ENCODE peak calls at places on chromosome 4, in six cellular contexts. One of them, this sample, is unnamed.

GRCh38 chr4:111717916-111718315 is 427.3 kb upstream of the FAM241A start:
- DNase-seq in GM12878: no peak
- DNase-seq in GM12891: no peak
- DNase-seq in K562: no peak
- DNase-seq in H1: no peak
- DNase-seq in HepG2: no peak
- DNase-seq in this sample: no peak

GRCh38 chr4:16140520-16141249 is 56.9 kb upstream of the PROM1 start:
- DNase-seq in H1: no peak
- DNase-seq in GM12878: no peak
- DNase-seq in GM12891: no peak
- DNase-seq in K562: no peak
- DNase-seq in HepG2: peak; percentile 99
- DNase-seq in this sample: no peak

GRCh38 chr4:38803833-38804653 is 548 bp downstream of the TLR1 start:
- DNase-seq in H1: no peak
- DNase-seq in K562: no peak
- DNase-seq in GM12891: no peak
- DNase-seq in GM12878: peak; percentile 99
- DNase-seq in HepG2: no peak
- DNase-seq in this sample: no peak

GRCh38 chr4:83358410-83358809 is 23.8 kb upstream of the HPSE start:
- DNase-seq in HepG2: peak; percentile 34
- DNase-seq in GM12891: no peak
- DNase-seq in GM12878: no peak
- DNase-seq in H1: no peak
- DNase-seq in K562: no peak
- DNase-seq in this sample: no peak

GRCh38 chr4:108703370-108703769 is 53.0 kb downstream of the OSTC start:
- DNase-seq in K562: no peak
- DNase-seq in H1: no peak
- DNase-seq in GM12891: no peak
- DNase-seq in GM12878: no peak
- DNase-seq in HepG2: no peak
- DNase-seq in this sample: no peak

GRCh38 chr4:81404294-81404693 is 67.4 kb downstream of the RASGEF1B start:
- DNase-seq in K562: no peak
- DNase-seq in HepG2: no peak
- DNase-seq in GM12878: no peak
- DNase-seq in GM12891: no peak
- DNase-seq in H1: no peak
- DNase-seq in this sample: no peak

GRCh38 chr4:38141808-38142500 is 181.8 kb downstream of the PTTG2 start:
- DNase-seq in H1: no peak
- DNase-seq in GM12891: no peak
- DNase-seq in HepG2: no peak
- DNase-seq in K562: no peak
- DNase-seq in GM12878: no peak
- DNase-seq in this sample: no peak

GRCh38 chr4:108991929-108992328 is 229.1 kb upstream of the ETNPPL start:
- DNase-seq in HepG2: no peak
- DNase-seq in GM12891: no peak
- DNase-seq in K562: no peak
- DNase-seq in H1: no peak
- DNase-seq in GM12878: no peak
- DNase-seq in this sample: no peak

GRCh38 chr4:185467101-185467500 is 4.4 kb downstream of the CCDC110 start:
- DNase-seq in GM12891: no peak
- DNase-seq in K562: no peak
- DNase-seq in H1: no peak
- DNase-seq in GM12878: no peak
- DNase-seq in HepG2: no peak
- DNase-seq in this sample: no peak

GRCh38 chr4:38119663-38120374 is 159.6 kb downstream of the PTTG2 start:
- DNase-seq in K562: no peak
- DNase-seq in GM12891: no peak
- DNase-seq in GM12878: no peak
- DNase-seq in HepG2: no peak
- DNase-seq in H1: no peak
- DNase-seq in this sample: no peak

GRCh38 chr4:152556283-152556682 is 20.4 kb upstream of the FBXW7 start:
- DNase-seq in GM12891: no peak
- DNase-seq in HepG2: no peak
- DNase-seq in K562: no peak
- DNase-seq in GM12878: no peak
- DNase-seq in H1: no peak
- DNase-seq in this sample: no peak

GRCh38 chr4:152363086-152363485 is 172.8 kb downstream of the FBXW7 start:
- DNase-seq in GM12891: no peak
- DNase-seq in K562: no peak
- DNase-seq in H1: no peak
- DNase-seq in HepG2: no peak
- DNase-seq in GM12878: no peak
- DNase-seq in this sample: no peak

GRCh38 chr4:152369203-152369902 is 166.5 kb downstream of the FBXW7 start:
- DNase-seq in K562: no peak
- DNase-seq in HepG2: no peak
- DNase-seq in GM12891: no peak
- DNase-seq in GM12878: no peak
- DNase-seq in H1: no peak
- DNase-seq in this sample: no peak

GRCh38 chr4:134470544-134470943 is 269.0 kb upstream of the PABPC4L start:
- DNase-seq in GM12891: no peak
- DNase-seq in GM12878: no peak
- DNase-seq in H1: no peak
- DNase-seq in HepG2: peak; percentile 16
- DNase-seq in K562: no peak
- DNase-seq in this sample: no peak

GRCh38 chr4:52192697-52193096 is 141.6 kb downstream of the SPATA18 start:
- DNase-seq in GM12891: no peak
- DNase-seq in K562: no peak
- DNase-seq in HepG2: peak; percentile 34
- DNase-seq in H1: no peak
- DNase-seq in GM12878: no peak
- DNase-seq in this sample: no peak

GRCh38 chr4:108397850-108398249 is 222.5 kb upstream of the RPL34 start:
- DNase-seq in GM12891: no peak
- DNase-seq in GM12878: no peak
- DNase-seq in H1: no peak
- DNase-seq in K562: no peak
- DNase-seq in HepG2: no peak
- DNase-seq in this sample: no peak

GRCh38 chr4:102537280-102537679 is 36.1 kb downstream of the NFKB1 start:
- DNase-seq in HepG2: no peak
- DNase-seq in GM12878: no peak
- DNase-seq in H1: no peak
- DNase-seq in K562: no peak
- DNase-seq in GM12891: no peak
- DNase-seq in this sample: no peak

GRCh38 chr4:82721819-82722423 is 76.7 kb downstream of the SCD5 start:
- DNase-seq in HepG2: peak; percentile 30
- DNase-seq in K562: peak; percentile 35
- DNase-seq in GM12878: no peak
- DNase-seq in GM12891: peak; percentile 26
- DNase-seq in H1: no peak
- DNase-seq in this sample: no peak

GRCh38 chr4:156623376-156623775 is 348.2 kb downstream of the PDGFC start:
- DNase-seq in H1: no peak
- DNase-seq in K562: no peak
- DNase-seq in GM12878: no peak
- DNase-seq in GM12891: no peak
- DNase-seq in HepG2: no peak
- DNase-seq in this sample: no peak

GRCh38 chr4:89056953-89057398 is at the start of gene FAM13A:
- DNase-seq in HepG2: peak; percentile 12
- DNase-seq in GM12878: peak; percentile 44
- DNase-seq in K562: peak; percentile 79
- DNase-seq in H1: peak; percentile 60
- DNase-seq in GM12891: no peak
- DNase-seq in this sample: no peak
- TF ChIP-seq POLR2A in HepG2: no peak
- TF ChIP-seq POLR2A in GM12878: no peak
- TF ChIP-seq POLR2A in K562: peak; percentile 88
- TF ChIP-seq POLR2A in H1: peak; percentile 92
- TF ChIP-seq POLR2A in GM12891: peak; percentile 38
- TF ChIP-seq POLR2A in this sample: no peak

GRCh38 chr4:69727924-69728323 is 32.5 kb downstream of the SULT1B1 start:
- DNase-seq in K562: no peak
- DNase-seq in H1: no peak
- DNase-seq in HepG2: no peak
- DNase-seq in GM12878: no peak
- DNase-seq in GM12891: no peak
- DNase-seq in this sample: no peak

GRCh38 chr4:69731261-69731660 is 29.2 kb downstream of the SULT1B1 start:
- DNase-seq in K562: no peak
- DNase-seq in GM12891: no peak
- DNase-seq in GM12878: no peak
- DNase-seq in H1: no peak
- DNase-seq in HepG2: no peak
- DNase-seq in this sample: no peak

GRCh38 chr4:69735119-69735518 is 25.3 kb downstream of the SULT1B1 start:
- DNase-seq in HepG2: no peak
- DNase-seq in K562: no peak
- DNase-seq in GM12878: no peak
- DNase-seq in GM12891: no peak
- DNase-seq in H1: no peak
- DNase-seq in this sample: no peak

GRCh38 chr4:69730002-69730401 is 30.4 kb downstream of the SULT1B1 start:
- DNase-seq in K562: no peak
- DNase-seq in GM12878: no peak
- DNase-seq in HepG2: no peak
- DNase-seq in GM12891: no peak
- DNase-seq in H1: no peak
- DNase-seq in this sample: no peak

DNA sequence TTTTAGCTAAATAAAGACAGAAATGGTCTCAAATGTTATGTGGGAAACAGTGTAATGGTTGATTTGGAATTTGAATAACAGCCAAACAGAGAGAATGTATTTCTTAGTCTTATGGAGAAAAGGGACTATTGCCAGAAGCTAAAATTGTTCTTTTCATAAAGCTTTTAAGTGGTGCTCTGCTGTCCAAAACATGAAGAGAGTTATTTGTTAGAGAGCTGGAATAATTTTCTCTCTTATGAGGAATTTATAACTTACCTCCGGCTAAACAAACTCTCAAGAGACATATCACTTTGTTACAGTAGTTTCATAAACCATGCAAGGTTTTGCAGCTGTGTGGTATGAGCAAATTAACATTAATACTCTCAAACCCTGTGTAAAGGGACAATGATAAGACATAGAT is 28.6 kb downstream of the SULT1B1 start:
- DNase-seq in GM12891: no peak
- DNase-seq in HepG2: no peak
- DNase-seq in K562: no peak
- DNase-seq in GM12878: no peak
- DNase-seq in H1: no peak
- DNase-seq in this sample: no peak
- TF ChIP-seq POLR2AphosphoS5 in GM12891: no peak
- TF ChIP-seq POLR2AphosphoS5 in HepG2: no peak
- TF ChIP-seq POLR2AphosphoS5 in K562: no peak
- TF ChIP-seq POLR2AphosphoS5 in GM12878: no peak
- TF ChIP-seq POLR2AphosphoS5 in H1: no peak
- TF ChIP-seq POLR2AphosphoS5 in this sample: no peak

GRCh38 chr4:22348410-22348809 is 167.5 kb downstream of the ADGRA3 start:
- DNase-seq in K562: no peak
- DNase-seq in GM12878: no peak
- DNase-seq in GM12891: no peak
- DNase-seq in HepG2: no peak
- DNase-seq in H1: no peak
- DNase-seq in this sample: no peak

GRCh38 chr4:22345055-22345454 is 170.8 kb downstream of the ADGRA3 start:
- DNase-seq in GM12878: no peak
- DNase-seq in H1: no peak
- DNase-seq in GM12891: no peak
- DNase-seq in K562: no peak
- DNase-seq in HepG2: no peak
- DNase-seq in this sample: no peak

GRCh38 chr4:22343606-22344005 is 172.3 kb downstream of the ADGRA3 start:
- DNase-seq in K562: no peak
- DNase-seq in GM12878: no peak
- DNase-seq in HepG2: no peak
- DNase-seq in GM12891: no peak
- DNase-seq in H1: no peak
- DNase-seq in this sample: no peak

DNA sequence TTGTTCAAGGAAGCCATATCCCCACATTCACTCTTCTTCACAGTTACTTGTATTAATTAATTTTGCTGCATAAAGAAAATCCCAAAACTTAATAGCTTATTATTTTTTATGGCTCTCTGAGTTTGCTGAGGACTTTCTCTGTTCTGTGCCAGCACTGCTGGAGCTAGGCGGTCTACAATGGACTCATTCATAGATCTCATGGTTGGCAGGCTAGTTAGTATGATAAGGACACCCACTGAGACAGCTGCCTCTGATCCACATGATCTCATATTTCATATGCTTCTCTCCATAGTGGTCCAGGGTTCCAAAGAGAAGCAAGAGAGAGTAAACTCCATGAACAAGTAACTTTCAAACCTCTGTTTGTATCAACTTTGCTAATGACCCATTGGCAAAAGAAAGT is 170.2 kb downstream of the ADGRA3 start:
- DNase-seq in GM12878: no peak
- DNase-seq in GM12891: no peak
- DNase-seq in H1: no peak
- DNase-seq in HepG2: no peak
- DNase-seq in K562: no peak
- DNase-seq in this sample: no peak
- TF ChIP-seq TAF1 in GM12878: no peak
- TF ChIP-seq TAF1 in GM12891: no peak
- TF ChIP-seq TAF1 in H1: no peak
- TF ChIP-seq TAF1 in HepG2: no peak
- TF ChIP-seq TAF1 in K562: no peak
- TF ChIP-seq TAF1 in this sample: no peak

DNA sequence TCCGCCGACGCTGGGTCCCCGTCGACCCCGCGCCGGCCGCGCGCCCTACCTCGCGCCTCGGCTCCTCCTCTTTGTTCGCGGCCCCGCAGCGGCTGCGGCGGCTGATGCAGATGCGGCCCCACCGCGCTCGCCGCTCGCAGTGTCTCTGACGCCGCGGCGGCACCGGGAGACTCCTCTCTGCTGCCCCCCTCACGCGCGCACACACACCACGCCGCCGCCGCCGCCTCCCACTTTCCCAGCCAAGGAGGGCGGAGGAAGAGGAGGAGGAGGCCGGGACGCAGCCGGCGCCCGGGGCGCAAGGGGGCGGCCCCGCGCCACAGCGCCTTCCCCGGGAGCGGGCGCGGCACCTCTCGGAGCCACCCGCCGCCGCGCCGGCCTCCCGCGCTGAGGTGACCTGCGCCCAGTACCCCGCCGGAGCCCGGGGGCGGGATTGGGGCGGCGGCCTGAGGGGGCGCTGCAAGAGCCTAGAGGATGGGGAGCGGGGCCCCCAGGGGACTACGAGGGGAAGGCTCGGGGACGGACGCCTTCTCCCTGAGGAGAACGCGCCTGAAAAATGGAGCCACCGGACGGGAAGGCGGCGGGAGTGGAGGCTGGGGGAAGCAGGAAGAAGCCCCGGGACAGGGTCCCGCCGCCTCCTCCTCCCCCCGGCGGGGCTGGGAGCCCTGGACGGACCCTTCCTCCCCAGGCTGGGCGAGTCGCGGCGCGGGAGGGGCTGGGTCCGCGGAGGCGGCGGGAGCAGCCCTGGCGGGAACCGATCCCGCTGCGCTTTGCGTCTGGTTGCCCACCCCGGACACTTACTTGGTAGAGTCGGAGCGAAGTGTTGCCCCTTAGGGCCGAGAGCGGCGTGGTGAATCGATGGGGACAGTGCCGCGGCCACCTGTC is at the start of gene SH3RF1:
- DNase-seq in GM12891: peak; percentile 63
- DNase-seq in H1: peak; percentile 83
- DNase-seq in GM12878: no peak
- DNase-seq in K562: peak; percentile 51
- DNase-seq in HepG2: peak; percentile 38
- DNase-seq in this sample: peak; percentile 60
- TF ChIP-seq POLR2A in GM12891: no peak
- TF ChIP-seq POLR2A in H1: no peak
- TF ChIP-seq POLR2A in GM12878: peak; percentile 85
- TF ChIP-seq POLR2A in K562: no peak
- TF ChIP-seq POLR2A in HepG2: no peak
- TF ChIP-seq POLR2A in this sample: no peak